ENCODE peak calls at places on chromosomes 13 and 19, in five cellular contexts. S is fibroblast of lung, B is thoracic aorta, I is Peyer's patch, K is IMR-90. U is an unnamed sample.

GRCh38 chr19:294341-294818 is 3.2 kb upstream of the PLPP2 start:
- DNase-seq in K (peak; percentile 8), I (peak; percentile 50), B (no peak), S (no peak), U (no peak)

GRCh38 chr19:58229255-58229639 is 533 bp downstream of the ZNF544 start:
- DNase-seq in S (peak; percentile 34), K (peak; percentile 12), I (no peak), B (no peak), U (peak; percentile 6)

GRCh38 chr19:19447536-19448237 is 42.2 kb downstream of the GATAD2A start:
- DNase-seq in K (peak; percentile 28), I (peak; percentile 24), S (no peak), B (no peak), U (no peak)

GRCh38 chr13:32408296-32408998 is 19.5 kb downstream of the N4BP2L1 start:
- DNase-seq in K (no peak), B (no peak), S (no peak), I (no peak), U (no peak)

GRCh38 chr13:93326427-93326826 is 99.8 kb downstream of the GPC6 start:
- DNase-seq in K (no peak), I (no peak), S (no peak), B (no peak), U (no peak)

GRCh38 chr19:56554272-56554869 is 12.9 kb upstream of the ZNF470 start:
- DNase-seq in K (no peak), B (no peak), S (peak; percentile 10), I (no peak), U (no peak)

GRCh38 chr13:102587916-102588315 is 8.9 kb upstream of the TPP2 start:
- DNase-seq in I (no peak), B (no peak), S (no peak), K (no peak), U (no peak)

GRCh38 chr13:20411638-20412342 is 113.9 kb downstream of the CRYL1 start:
- DNase-seq in S (no peak), I (no peak), B (no peak), K (no peak), U (no peak)

GRCh38 chr19:1164684-1165531 is 9.2 kb downstream of the SBNO2 start:
- DNase-seq in K (no peak), S (no peak), B (no peak), I (no peak), U (no peak)

GRCh38 chr13:38530492-38530891 is 156.4 kb upstream of the FREM2 start:
- DNase-seq in K (peak; percentile 1), S (peak; percentile 44), I (no peak), B (no peak), U (no peak)

GRCh38 chr13:25192936-25193335 is 20.8 kb upstream of the AMER2 start:
- DNase-seq in B (no peak), S (no peak), I (no peak), K (no peak), U (no peak)

GRCh38 chr19:10388957-10389356 is 8.6 kb upstream of the TYK2 start:
- DNase-seq in S (peak; percentile 78), I (peak; percentile 91), K (peak; percentile 71), B (peak; percentile 76), U (peak; percentile 99)

GRCh38 chr13:98746968-98747367 is 5.5 kb downstream of the SLC15A1 start:
- DNase-seq in B (no peak), I (peak; percentile 69), S (no peak), K (no peak), U (no peak)

GRCh38 chr19:14731200-14731599 is 41.4 kb downstream of the ZNF333 start:
- DNase-seq in I (no peak), S (no peak), K (no peak), B (no peak), U (no peak)

GRCh38 chr13:83414393-83414792 is 467.9 kb downstream of the SLITRK1 start:
- DNase-seq in B (no peak), S (peak; percentile 9), K (peak; percentile 65), I (no peak), U (no peak)

GRCh38 chr13:93151277-93151676 is 75.3 kb upstream of the GPC6 start:
- DNase-seq in S (peak; percentile 95), B (no peak), I (no peak), K (peak; percentile 91), U (no peak)

GRCh38 chr19:678791-679388 is 2.7 kb downstream of the FSTL3 start:
- DNase-seq in B (no peak), K (no peak), S (no peak), I (no peak), U (no peak)

GRCh38 chr19:11064831-11065303 is 24.4 kb upstream of the LDLR start:
- DNase-seq in S (peak; percentile 27), I (no peak), B (no peak), K (no peak), U (no peak)

GRCh38 chr13:114130708-114131580 is 1.5 kb downstream of the RASA3 start:
- DNase-seq in B (peak; percentile 51), I (no peak), S (peak; percentile 82), K (peak; percentile 91), U (peak; percentile 68)

GRCh38 chr13:24605923-24606372 is 74.3 kb upstream of the ATP12A start:
- DNase-seq in B (no peak), K (peak; percentile 11), S (peak; percentile 31), I (no peak), U (peak; percentile 42)

GRCh38 chr19:579111-579841 is 6.9 kb downstream of the BSG start:
- DNase-seq in S (no peak), K (no peak), I (no peak), B (no peak), U (peak; percentile 24)

GRCh38 chr19:28966737-28967401 is 246.1 kb downstream of the UQCRFS1 start:
- DNase-seq in B (no peak), I (no peak), K (no peak), S (no peak), U (no peak)

GRCh38 chr19:29586401-29586800 is 19.7 kb upstream of the POP4 start:
- DNase-seq in S (no peak), K (no peak), B (no peak), I (no peak), U (no peak)

GRCh38 chr13:50593228-50593627 is 250.3 kb downstream of the DLEU7 start:
- DNase-seq in B (no peak), S (no peak), I (no peak), K (no peak), U (no peak)

GRCh38 chr13:50596776-50597203 is 246.7 kb downstream of the DLEU7 start:
- DNase-seq in B (no peak), I (no peak), S (no peak), K (no peak), U (no peak)

GRCh38 chr13:50594276-50594970 is 249.1 kb downstream of the DLEU7 start:
- DNase-seq in S (no peak), B (no peak), K (no peak), I (no peak), U (peak; percentile 35)

GRCh38 chr13:50598338-50598737 is 245.2 kb downstream of the DLEU7 start:
- DNase-seq in I (no peak), S (no peak), K (no peak), B (no peak), U (no peak)

GRCh38 chr13:50596103-50596502 is 247.4 kb downstream of the DLEU7 start:
- DNase-seq in K (no peak), I (no peak), B (no peak), S (no peak), U (no peak)
- H3K4me1 ChIP-seq in K (no peaks in the 10 kb centered on the region), I (peaks cover 3% of the 10 kb centered on the region), B (no peaks in the 10 kb centered on the region), S (no peaks in the 10 kb centered on the region), U (no peaks in the 10 kb centered on the region)

GRCh38 chr19:16403151-16403977 is 68.4 kb downstream of the EPS15L1 start:
- DNase-seq in K (no peak), B (no peak), I (no peak), S (peak; percentile 27), U (no peak)
- H3K4me3 ChIP-seq in K (no peak overlapping the region), B (no peak overlapping the region), I (no peak overlapping the region), S (no peak overlapping the region), U (no peak overlapping the region)

DNA sequence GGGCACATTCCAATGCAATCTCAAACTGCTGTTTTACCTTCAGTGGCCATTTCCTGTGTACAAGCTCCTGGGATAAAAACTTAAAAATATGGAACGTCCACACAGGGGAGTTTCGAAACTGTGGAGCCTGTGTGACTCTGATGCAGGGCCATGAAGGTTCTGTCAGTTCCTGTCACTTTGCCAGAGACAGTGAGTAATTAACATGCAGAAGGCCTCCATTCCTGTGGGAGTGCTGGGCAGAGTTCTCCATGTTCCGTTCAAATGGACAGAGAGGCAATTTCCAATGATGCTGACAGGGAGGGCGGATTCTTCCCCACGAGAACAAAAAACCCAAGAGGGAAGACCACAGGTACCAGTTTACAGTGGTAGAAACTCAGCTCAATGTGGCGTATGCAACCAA is 24.4 kb downstream of the WDR88 start:
- DNase-seq in I (no peak), K (peak; percentile 41), S (peak; percentile 26), B (no peak), U (no peak)
- H3K4me1 ChIP-seq in I (no peaks in the 10 kb centered on the region), K (peaks cover 1% of the 10 kb centered on the region), S (no peaks in the 10 kb centered on the region), B (no peaks in the 10 kb centered on the region), U (no peaks in the 10 kb centered on the region)

DNA sequence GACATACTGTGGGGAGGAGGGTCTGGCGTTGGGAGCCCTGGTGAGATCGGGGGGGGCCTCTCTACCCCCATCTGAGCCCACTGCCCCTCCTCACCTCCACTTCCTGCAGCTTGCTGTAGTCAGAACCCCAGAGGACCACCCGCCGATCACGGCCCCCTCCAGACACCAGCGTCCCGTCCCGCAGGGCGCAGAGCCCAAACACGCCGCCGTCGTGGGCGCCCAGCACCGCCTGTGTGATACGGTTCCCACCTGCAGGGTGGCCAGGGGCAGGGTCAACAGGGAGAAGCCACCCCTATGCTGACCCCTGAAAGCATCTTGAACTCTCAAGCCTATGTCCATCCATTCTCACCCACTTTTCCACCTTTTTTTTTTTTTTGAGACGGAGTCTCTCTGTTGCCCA is 17.8 kb downstream of the EML2 start:
- DNase-seq in S (no peak), K (no peak), B (no peak), I (no peak), U (no peak)
- H3K4me3 ChIP-seq in S (no peak overlapping the region), K (no peak overlapping the region), B (no peak overlapping the region), I (no peak overlapping the region), U (no peak overlapping the region)

GRCh38 chr13:75907044-75907443 is 270.9 kb downstream of the LMO7 start:
- DNase-seq in K (no peak), S (no peak), I (no peak), B (no peak), U (no peak)

GRCh38 chr13:75902166-75903104 is 266.3 kb downstream of the LMO7 start:
- DNase-seq in I (no peak), K (no peak), B (no peak), S (no peak), U (no peak)

GRCh38 chr13:75901509-75901908 is 265.4 kb downstream of the LMO7 start:
- DNase-seq in S (no peak), B (no peak), K (no peak), I (no peak), U (no peak)

GRCh38 chr13:75906315-75906714 is 270.2 kb downstream of the LMO7 start:
- DNase-seq in I (no peak), K (no peak), S (no peak), B (no peak), U (no peak)

GRCh38 chr13:75904012-75904411 is 267.9 kb downstream of the LMO7 start:
- DNase-seq in B (no peak), K (no peak), S (no peak), I (no peak), U (no peak)
- H3K4me1 ChIP-seq in B (peaks cover 40% of the 10 kb centered on the region), K (no peaks in the 10 kb centered on the region), S (no peaks in the 10 kb centered on the region), I (no peaks in the 10 kb centered on the region), U (no peaks in the 10 kb centered on the region)